ENCODE peak calls at places on chromosomes 4 and X, in four cellular contexts. E is fibroblast of pulmonary artery, U is tibial nerve, B is HFF-Myc. A is an unnamed sample.

GRCh38 chr4:3045500-3045850 is 28.9 kb downstream of the HTT-AS start:
- DNase-seq in E (peak), U (peak), B (no peak), A (no peak)

GRCh38 chr4:11133868-11134267 is 294.8 kb downstream of the HS3ST1 start:
- DNase-seq in E (no peak), U (no peak), B (no peak), A (no peak)

GRCh38 chr4:53563824-53564223 is 27.5 kb downstream of the LNX1 start:
- DNase-seq in E (peak), U (no peak), B (peak), A (no peak)

GRCh38 chr4:145960012-145960411 is 21.4 kb upstream of the ZNF827 start:
- DNase-seq in E (no peak), U (no peak), B (no peak), A (no peak)

GRCh38 chr4:102525099-102525498 is 23.9 kb downstream of the NFKB1 start:
- DNase-seq in E (peak), U (no peak), B (no peak), A (no peak)

GRCh38 chrX:50927127-50927526 is 16.6 kb downstream of the BMP15 start:
- DNase-seq in E (no peak), U (no peak), B (no peak), A (no peak)

GRCh38 chrX:102712216-102712966 is at the start of gene GPRASP2:
- DNase-seq in E (no peak), U (no peak), B (no peak), A (peak)

GRCh38 chr4:4541040-4541631 is 712 bp downstream of the STX18 start:
- DNase-seq in E (peak), U (no peak), B (no peak), A (no peak)

GRCh38 chr4:127672111-127672510 is 39.4 kb downstream of the INTU start:
- DNase-seq in E (no peak), U (no peak), B (no peak), A (no peak)

GRCh38 chr4:71441186-71442169 is 102.7 kb downstream of the SLC4A4 start:
- DNase-seq in E (no peak), U (no peak), B (peak), A (peak)

GRCh38 chr4:102007959-102008425 is 217.5 kb downstream of the BANK1 start:
- DNase-seq in E (no peak), U (no peak), B (no peak), A (no peak)

GRCh38 chrX:16444353-16444752 is 205.6 kb upstream of the S100G start:
- DNase-seq in E (peak), U (no peak), B (no peak), A (no peak)

GRCh38 chrX:40380649-40381488 is 199.9 kb upstream of the ATP6AP2 start:
- DNase-seq in E (no peak), U (no peak), B (no peak), A (no peak)

GRCh38 chrX:55008571-55009358 is 8.6 kb downstream of the APEX2 start:
- DNase-seq in E (peak), U (no peak), B (peak), A (no peak)

GRCh38 chr4:153497091-153497531 is 31.0 kb downstream of the TMEM131L start:
- DNase-seq in E (peak), U (no peak), B (no peak), A (no peak)

GRCh38 chr4:184765473-184766346 is 31.8 kb upstream of the CENPU start:
- DNase-seq in E (no peak), U (no peak), B (no peak), A (no peak)

GRCh38 chr4:13530823-13531608 is 13.3 kb downstream of the NKX3-2 start:
- DNase-seq in E (no peak), U (no peak), B (no peak), A (no peak)

GRCh38 chrX:117532339-117532738 is 584.3 kb downstream of the KLHL13 start:
- DNase-seq in E (no peak), U (no peak), B (no peak), A (no peak)

GRCh38 chr4:6595897-6596537 is 21.0 kb downstream of the MAN2B2 start:
- DNase-seq in E (no peak), U (no peak), B (no peak), A (no peak)

GRCh38 chr4:186266699-186267467 is 894 bp downstream of the F11 start:
- DNase-seq in E (peak), U (no peak), B (no peak), A (peak)

DNA sequence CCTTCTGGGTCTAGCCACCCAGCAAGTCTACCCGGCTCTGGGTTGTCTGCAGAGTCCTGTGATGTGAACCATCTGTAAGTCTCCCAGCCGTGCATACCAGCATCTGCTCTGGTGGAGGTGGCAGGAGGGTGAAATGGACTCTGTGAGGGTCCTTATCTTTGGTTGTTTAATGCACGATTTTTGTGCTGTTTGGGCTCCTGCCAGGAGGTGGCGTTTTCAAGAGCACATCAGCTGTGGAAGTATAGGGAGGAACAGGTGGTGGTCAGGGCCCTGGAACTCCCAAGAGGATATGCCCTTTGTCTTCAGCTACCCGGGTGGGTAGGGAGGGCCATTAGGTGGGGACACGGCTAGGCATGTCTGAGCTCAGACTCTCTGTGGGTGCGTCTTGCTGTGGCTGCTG is 66.5 kb upstream of the ZFP42 start:
- DNase-seq in E (no peak), U (no peak), B (no peak), A (no peak)
- TF ChIP-seq CTCF in E (no peak), U (no peak), B (no peak), A (peak)

GRCh38 chrX:129823523-129823922 is 20.2 kb downstream of the ZDHHC9 start:
- DNase-seq in E (no peak), U (peak), B (no peak), A (no peak)
- TF ChIP-seq CTCF in E (no peak), U (no peak), B (no peak), A (no peak)

GRCh38 chr4:169906104-169906503 is 120.1 kb downstream of the MFAP3L start:
- DNase-seq in E (no peak), U (no peak), B (no peak), A (no peak)
- TF ChIP-seq CTCF in E (no peak), U (no peak), B (no peak), A (no peak)

GRCh38 chr4:19224820-19225219 is 1026.9 kb upstream of the SLIT2 start:
- DNase-seq in E (peak), U (no peak), B (peak), A (no peak)
- TF ChIP-seq CTCF in E (peak), U (peak), B (peak), A (peak)

GRCh38 chr4:8585186-8585585 is 5.0 kb downstream of the GPR78 start:
- DNase-seq in E (no peak), U (no peak), B (no peak), A (no peak)
- TF ChIP-seq CTCF in E (no peak), U (no peak), B (peak), A (peak)

GRCh38 chr4:16767251-16767650 is 131.2 kb downstream of the LDB2 start:
- DNase-seq in E (no peak), U (no peak), B (no peak), A (no peak)

GRCh38 chr4:16761031-16761430 is 137.4 kb downstream of the LDB2 start:
- DNase-seq in E (peak), U (no peak), B (no peak), A (no peak)

GRCh38 chr4:16767861-16768260 is 130.6 kb downstream of the LDB2 start:
- DNase-seq in E (no peak), U (no peak), B (no peak), A (no peak)

GRCh38 chr4:16765549-16765948 is 132.9 kb downstream of the LDB2 start:
- DNase-seq in E (no peak), U (no peak), B (no peak), A (no peak)

GRCh38 chr4:16764622-16765021 is 133.8 kb downstream of the LDB2 start:
- DNase-seq in E (peak), U (no peak), B (no peak), A (no peak)
- TF ChIP-seq CTCF in E (peak), U (no peak), B (peak), A (peak)

DNA sequence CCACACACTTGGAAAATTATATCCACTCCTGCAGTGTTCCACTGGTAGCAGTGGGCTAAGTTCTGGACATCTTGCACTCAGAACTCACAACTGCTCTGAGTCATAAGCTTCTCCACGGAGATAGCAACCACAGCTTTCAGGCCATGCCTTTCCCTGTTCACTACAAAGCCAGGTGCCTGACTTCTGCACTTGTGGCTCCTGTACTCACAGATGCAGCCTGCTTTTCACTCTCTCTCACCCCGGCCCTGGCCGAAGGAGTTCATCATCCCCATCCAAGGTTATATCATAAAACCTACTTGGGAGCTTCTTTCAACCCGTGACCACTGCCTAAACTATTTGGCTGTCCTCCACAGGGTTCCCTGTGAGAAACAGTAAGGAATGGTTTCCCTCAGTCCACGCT is 999.4 kb downstream of the GLUD2 start:
- DNase-seq in E (peak), U (no peak), B (no peak), A (no peak)
- TF ChIP-seq CTCF in E (no peak), U (no peak), B (no peak), A (no peak)

A was measured in mesothelial cell of epicardium.